ENCODE peak calls at places on chromosomes 4 and X, in five cellular contexts. One of them, this sample, is unnamed.

GRCh38 chr4:4655901-4656300 is 114.1 kb upstream of the STX18 start:
- DNase-seq in PC-3: no peak
- DNase-seq in IMR-90: no peak
- DNase-seq in uterus: no peak
- DNase-seq in upper lobe of left lung: no peak
- DNase-seq in this sample: no peak

GRCh38 chr4:128528793-128529553 is 241.4 kb upstream of the PGRMC2 start:
- DNase-seq in PC-3: peak; percentile 88
- DNase-seq in IMR-90: peak; percentile 99
- DNase-seq in uterus: peak; percentile 56
- DNase-seq in upper lobe of left lung: peak; percentile 38
- DNase-seq in this sample: no peak

GRCh38 chr4:93199492-93199891 is 629.1 kb upstream of the ATOH1 start:
- DNase-seq in PC-3: peak; percentile 61
- DNase-seq in IMR-90: peak; percentile 29
- DNase-seq in uterus: no peak
- DNase-seq in upper lobe of left lung: no peak
- DNase-seq in this sample: no peak

GRCh38 chr4:53863731-53864130 is 200.7 kb downstream of the CHIC2 start:
- DNase-seq in PC-3: no peak
- DNase-seq in IMR-90: no peak
- DNase-seq in uterus: peak; percentile 24
- DNase-seq in upper lobe of left lung: no peak
- DNase-seq in this sample: peak; percentile 22

GRCh38 chr4:169619518-169619957 is 840 bp upstream of the CLCN3 start:
- DNase-seq in PC-3: peak; percentile 72
- DNase-seq in IMR-90: peak; percentile 54
- DNase-seq in uterus: peak; percentile 20
- DNase-seq in upper lobe of left lung: peak; percentile 73
- DNase-seq in this sample: no peak

GRCh38 chr4:2066571-2067445 is 7.7 kb downstream of the NAT8L start:
- DNase-seq in PC-3: no peak
- DNase-seq in IMR-90: no peak
- DNase-seq in uterus: no peak
- DNase-seq in upper lobe of left lung: no peak
- DNase-seq in this sample: no peak

GRCh38 chr4:12379191-12379590 is 950.5 kb upstream of the HS3ST1 start:
- DNase-seq in PC-3: no peak
- DNase-seq in IMR-90: no peak
- DNase-seq in uterus: no peak
- DNase-seq in upper lobe of left lung: no peak
- DNase-seq in this sample: no peak

GRCh38 chrX:131778269-131779218 is 234.7 kb downstream of the OR13H1 start:
- DNase-seq in PC-3: peak; percentile 25
- DNase-seq in IMR-90: peak; percentile 76
- DNase-seq in uterus: peak; percentile 77
- DNase-seq in upper lobe of left lung: peak; percentile 62
- DNase-seq in this sample: no peak

GRCh38 chr4:149784018-149784417 is 31.6 kb downstream of the IQCM start:
- DNase-seq in PC-3: peak; percentile 45
- DNase-seq in IMR-90: peak; percentile 32
- DNase-seq in uterus: no peak
- DNase-seq in upper lobe of left lung: no peak
- DNase-seq in this sample: no peak

GRCh38 chrX:7086384-7086783 is 61.1 kb upstream of the STS start:
- DNase-seq in PC-3: no peak
- DNase-seq in IMR-90: no peak
- DNase-seq in uterus: no peak
- DNase-seq in upper lobe of left lung: no peak
- DNase-seq in this sample: no peak

GRCh38 chrX:40484408-40485091 is 96.2 kb upstream of the ATP6AP2 start:
- DNase-seq in PC-3: no peak
- DNase-seq in IMR-90: no peak
- DNase-seq in uterus: no peak
- DNase-seq in upper lobe of left lung: no peak
- DNase-seq in this sample: no peak

GRCh38 chr4:95506264-95506663 is 42.5 kb downstream of the UNC5C start:
- DNase-seq in PC-3: peak; percentile 56
- DNase-seq in IMR-90: peak; percentile 12
- DNase-seq in uterus: no peak
- DNase-seq in upper lobe of left lung: no peak
- DNase-seq in this sample: no peak

GRCh38 chr4:71288875-71289274 is 49.9 kb upstream of the SLC4A4 start:
- DNase-seq in PC-3: peak; percentile 25
- DNase-seq in IMR-90: no peak
- DNase-seq in uterus: no peak
- DNase-seq in upper lobe of left lung: no peak
- DNase-seq in this sample: no peak

GRCh38 chr4:6971536-6972374 is 62.1 kb downstream of the TBC1D14 start:
- DNase-seq in PC-3: no peak
- DNase-seq in IMR-90: no peak
- DNase-seq in uterus: no peak
- DNase-seq in upper lobe of left lung: no peak
- DNase-seq in this sample: peak; percentile 44

GRCh38 chr4:173489514-173489913 is 40.5 kb downstream of the HAND2 start:
- DNase-seq in PC-3: no peak
- DNase-seq in IMR-90: peak; percentile 86
- DNase-seq in uterus: no peak
- DNase-seq in upper lobe of left lung: no peak
- DNase-seq in this sample: no peak

GRCh38 chr4:89715611-89716010 is 121.3 kb downstream of the SNCA start:
- DNase-seq in PC-3: no peak
- DNase-seq in IMR-90: no peak
- DNase-seq in uterus: no peak
- DNase-seq in upper lobe of left lung: no peak
- DNase-seq in this sample: no peak

GRCh38 chrX:53088136-53088974 is 5.6 kb upstream of the KANTR start:
- DNase-seq in PC-3: peak; percentile 89
- DNase-seq in IMR-90: peak; percentile 78
- DNase-seq in uterus: peak; percentile 92
- DNase-seq in upper lobe of left lung: peak; percentile 74
- DNase-seq in this sample: peak; percentile 79

GRCh38 chr4:11011249-11011648 is 326.7 kb upstream of the CLNK start:
- DNase-seq in PC-3: peak; percentile 1
- DNase-seq in IMR-90: no peak
- DNase-seq in uterus: no peak
- DNase-seq in upper lobe of left lung: no peak
- DNase-seq in this sample: no peak

GRCh38 chr4:81758865-81759264 is 287.2 kb upstream of the RASGEF1B start:
- DNase-seq in PC-3: no peak
- DNase-seq in IMR-90: no peak
- DNase-seq in uterus: no peak
- DNase-seq in upper lobe of left lung: no peak
- DNase-seq in this sample: no peak

GRCh38 chrX:130704053-130705038 is 198.7 kb downstream of the ENOX2 start:
- DNase-seq in PC-3: peak; percentile 66
- DNase-seq in IMR-90: peak; percentile 69
- DNase-seq in uterus: no peak
- DNase-seq in upper lobe of left lung: no peak
- DNase-seq in this sample: no peak

GRCh38 chr4:67871867-67872266 is 11.9 kb downstream of the TMPRSS11D start:
- DNase-seq in PC-3: peak; percentile 85
- DNase-seq in IMR-90: peak; percentile 61
- DNase-seq in uterus: no peak
- DNase-seq in upper lobe of left lung: no peak
- DNase-seq in this sample: no peak

GRCh38 chr4:84792366-84793301 is 173.9 kb downstream of the WDFY3 start:
- DNase-seq in PC-3: no peak
- DNase-seq in IMR-90: peak; percentile 45
- DNase-seq in uterus: no peak
- DNase-seq in upper lobe of left lung: no peak
- DNase-seq in this sample: no peak

GRCh38 chr4:80017125-80017854 is 55.7 kb downstream of the ANTXR2 start:
- DNase-seq in PC-3: peak; percentile 91
- DNase-seq in IMR-90: peak; percentile 96
- DNase-seq in uterus: no peak
- DNase-seq in upper lobe of left lung: no peak
- DNase-seq in this sample: no peak
- TF ChIP-seq CTCF in PC-3: no peak
- TF ChIP-seq CTCF in IMR-90: no peak
- TF ChIP-seq CTCF in uterus: no peak
- TF ChIP-seq CTCF in upper lobe of left lung: no peak
- TF ChIP-seq CTCF in this sample: no peak

GRCh38 chr4:38669233-38669632 is 5.2 kb downstream of the KLF3 start:
- DNase-seq in PC-3: no peak
- DNase-seq in IMR-90: no peak
- DNase-seq in uterus: no peak
- DNase-seq in upper lobe of left lung: no peak
- DNase-seq in this sample: no peak
- H3K4me1 ChIP-seq in PC-3: peaks cover 70% of the 10 kb centered on the region
- H3K4me1 ChIP-seq in IMR-90: peaks cover 33% of the 10 kb centered on the region
- H3K4me1 ChIP-seq in uterus: peaks cover 49% of the 10 kb centered on the region
- H3K4me1 ChIP-seq in upper lobe of left lung: peaks cover 89% of the 10 kb centered on the region
- H3K4me1 ChIP-seq in this sample: peaks cover 97% of the 10 kb centered on the region

GRCh38 chrX:55488268-55488558 is 1.4 kb downstream of the USP51 start:
- DNase-seq in PC-3: no peak
- DNase-seq in IMR-90: no peak
- DNase-seq in uterus: no peak
- DNase-seq in upper lobe of left lung: no peak
- DNase-seq in this sample: no peak
- H3K4me3 ChIP-seq in PC-3: no peak overlapping the region
- H3K4me3 ChIP-seq in IMR-90: peak overlapping the region; percentile 40
- H3K4me3 ChIP-seq in uterus: peak overlapping the region; percentile 53
- H3K4me3 ChIP-seq in upper lobe of left lung: peak overlapping the region; percentile 72
- H3K4me3 ChIP-seq in this sample: peak overlapping the region; percentile 79

GRCh38 chrX:153649915-153650782 is 3.1 kb downstream of the DUSP9 start:
- DNase-seq in PC-3: no peak
- DNase-seq in IMR-90: no peak
- DNase-seq in uterus: peak; percentile 8
- DNase-seq in upper lobe of left lung: no peak
- DNase-seq in this sample: no peak

GRCh38 chrX:153650959-153651358 is 4.0 kb downstream of the DUSP9 start:
- DNase-seq in PC-3: no peak
- DNase-seq in IMR-90: no peak
- DNase-seq in uterus: no peak
- DNase-seq in upper lobe of left lung: no peak
- DNase-seq in this sample: no peak

GRCh38 chrX:153648358-153649177 is 1.6 kb downstream of the DUSP9 start:
- DNase-seq in PC-3: no peak
- DNase-seq in IMR-90: no peak
- DNase-seq in uterus: peak; percentile 6
- DNase-seq in upper lobe of left lung: peak; percentile 18
- DNase-seq in this sample: no peak

GRCh38 chrX:153647461-153648357 is 706 bp downstream of the DUSP9 start:
- DNase-seq in PC-3: no peak
- DNase-seq in IMR-90: no peak
- DNase-seq in uterus: peak; percentile 6
- DNase-seq in upper lobe of left lung: peak; percentile 15
- DNase-seq in this sample: no peak

DNA sequence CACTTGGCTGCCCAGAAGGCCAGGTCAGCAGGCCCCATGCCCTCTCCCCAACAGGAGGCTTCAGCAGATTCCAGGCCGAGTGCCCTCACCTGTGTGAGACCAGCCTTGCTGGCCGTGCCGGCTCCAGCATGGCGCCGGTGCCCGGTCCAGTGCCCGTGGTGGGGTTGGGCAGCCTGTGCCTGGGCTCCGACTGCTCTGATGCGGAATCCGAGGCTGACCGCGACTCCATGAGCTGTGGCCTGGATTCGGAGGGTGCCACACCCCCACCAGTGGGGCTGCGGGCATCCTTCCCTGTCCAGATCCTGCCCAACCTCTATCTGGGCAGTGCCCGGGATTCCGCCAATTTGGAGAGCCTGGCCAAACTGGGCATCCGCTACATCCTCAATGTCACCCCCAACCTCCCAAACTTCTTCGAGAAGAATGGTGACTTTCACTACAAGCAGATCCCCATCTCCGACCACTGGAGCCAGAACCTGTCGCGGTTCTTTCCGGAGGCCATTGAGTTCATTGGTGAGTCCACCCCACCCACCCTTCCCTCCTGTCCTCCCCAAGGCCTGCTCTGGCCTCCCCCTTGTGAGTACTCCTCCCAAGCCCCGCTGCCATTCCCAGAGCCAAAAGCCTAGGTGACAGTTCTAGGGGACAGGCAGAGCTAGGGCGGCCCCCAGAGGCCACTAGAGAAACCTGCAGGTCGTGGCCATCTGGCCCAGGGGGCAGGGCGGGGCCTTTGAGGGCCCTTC is 2.3 kb downstream of the DUSP9 start:
- DNase-seq in PC-3: peak; percentile 26
- DNase-seq in IMR-90: no peak
- DNase-seq in uterus: peak; percentile 9
- DNase-seq in upper lobe of left lung: peak; percentile 51
- DNase-seq in this sample: no peak
- TF ChIP-seq CTCF in PC-3: peak; percentile 49
- TF ChIP-seq CTCF in IMR-90: peak; percentile 20
- TF ChIP-seq CTCF in uterus: no peak
- TF ChIP-seq CTCF in upper lobe of left lung: peak; percentile 20
- TF ChIP-seq CTCF in this sample: peak; percentile 49

DNA sequence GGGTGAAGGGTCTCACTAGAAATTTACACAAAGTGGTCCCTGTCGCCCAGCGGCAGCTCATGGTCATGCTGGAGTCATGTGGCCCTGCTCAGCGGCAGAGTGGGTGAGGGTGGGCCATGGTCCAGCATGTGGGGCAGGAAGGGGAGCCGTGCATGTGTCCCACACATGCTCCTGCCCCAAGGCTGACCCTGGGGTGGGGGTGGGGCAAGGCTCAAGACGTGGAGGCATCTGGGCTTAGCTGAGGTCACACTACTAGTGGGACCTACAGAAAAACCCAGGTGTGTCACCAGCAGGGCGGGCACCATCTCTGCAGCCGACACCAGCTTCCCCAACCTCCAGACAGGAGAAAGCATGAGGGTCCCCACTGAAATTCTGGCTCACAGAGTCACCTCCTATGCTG is 42.4 kb downstream of the EVC start:
- DNase-seq in PC-3: no peak
- DNase-seq in IMR-90: no peak
- DNase-seq in uterus: no peak
- DNase-seq in upper lobe of left lung: no peak
- DNase-seq in this sample: no peak
- H3K4me1 ChIP-seq in PC-3: peaks cover 28% of the 10 kb centered on the region
- H3K4me1 ChIP-seq in IMR-90: peaks cover 47% of the 10 kb centered on the region
- H3K4me1 ChIP-seq in uterus: no peaks in the 10 kb centered on the region
- H3K4me1 ChIP-seq in upper lobe of left lung: no peaks in the 10 kb centered on the region
- H3K4me1 ChIP-seq in this sample: no peaks in the 10 kb centered on the region

GRCh38 chr4:181822005-181822375 is 421.2 kb upstream of the TENM3 start:
- DNase-seq in PC-3: no peak
- DNase-seq in IMR-90: no peak
- DNase-seq in uterus: no peak
- DNase-seq in upper lobe of left lung: no peak
- DNase-seq in this sample: no peak
- H3K4me3 ChIP-seq in PC-3: no peak overlapping the region
- H3K4me3 ChIP-seq in IMR-90: no peak overlapping the region
- H3K4me3 ChIP-seq in uterus: no peak overlapping the region
- H3K4me3 ChIP-seq in upper lobe of left lung: no peak overlapping the region
- H3K4me3 ChIP-seq in this sample: no peak overlapping the region

DNA sequence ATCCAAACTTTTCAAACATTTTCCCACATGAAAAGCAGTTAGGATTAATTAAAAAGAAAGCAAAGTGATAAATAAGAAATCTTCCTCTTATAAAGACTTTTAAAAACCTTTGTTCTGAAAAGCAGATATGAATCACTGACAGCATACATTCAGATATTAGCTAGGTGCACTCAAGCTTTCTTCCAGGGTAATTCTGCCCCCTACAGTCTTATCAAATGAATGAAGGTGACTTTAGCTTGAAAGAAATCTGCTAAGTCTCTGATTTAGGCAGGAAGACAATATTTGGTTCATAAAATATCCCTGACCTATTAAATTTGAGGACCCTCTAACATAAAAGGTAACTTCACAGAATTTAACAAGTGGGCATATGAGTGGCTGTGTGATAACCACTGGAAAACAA is 209.1 kb upstream of the FAM47A start:
- DNase-seq in PC-3: peak; percentile 6
- DNase-seq in IMR-90: no peak
- DNase-seq in uterus: no peak
- DNase-seq in upper lobe of left lung: no peak
- DNase-seq in this sample: no peak
- TF ChIP-seq CTCF in PC-3: no peak
- TF ChIP-seq CTCF in IMR-90: no peak
- TF ChIP-seq CTCF in uterus: no peak
- TF ChIP-seq CTCF in upper lobe of left lung: no peak
- TF ChIP-seq CTCF in this sample: no peak